ENCODE peak calls at places on chromosomes 3 and 15, in nine cellular contexts. V, Q, L, R, U, D, A, H and B are unnamed samples.

GRCh38 chr15:88604972-88605506 is 16.1 kb upstream of the AEN start:
- DNase-seq in V (no peak), Q (no peak), L (no peak), R (no peak), U (no peak), D (no peak), A (no peak), H (no peak), B (no peak)

GRCh38 chr3:18335202-18335601 is 89.9 kb downstream of the SATB1 start:
- DNase-seq in V (no peak), Q (no peak), L (no peak), R (no peak), U (peak; percentile 75), D (no peak), A (no peak), H (no peak), B (no peak)

GRCh38 chr3:69012111-69012835 is 1.2 kb downstream of the EOGT start:
- DNase-seq in V (peak; percentile 87), Q (no peak), L (no peak), R (peak; percentile 65), U (no peak), D (peak; percentile 65), A (peak; percentile 61), H (no peak), B (no peak)

GRCh38 chr3:191151653-191152052 is 47.4 kb upstream of the OSTN start:
- DNase-seq in V (no peak), Q (no peak), L (no peak), R (no peak), U (no peak), D (no peak), A (no peak), H (no peak), B (no peak)

GRCh38 chr3:187739561-187740445 is 5.5 kb downstream of the BCL6 start:
- DNase-seq in V (peak; percentile 90), Q (peak; percentile 81), L (peak; percentile 60), R (peak; percentile 79), U (peak; percentile 76), D (peak; percentile 73), A (peak; percentile 77), H (peak; percentile 78), B (peak; percentile 77)

GRCh38 chr15:99347609-99348008 is 96.3 kb downstream of the LRRC28 start:
- DNase-seq in V (no peak), Q (no peak), L (no peak), R (no peak), U (no peak), D (no peak), A (no peak), H (no peak), B (no peak)

GRCh38 chr3:10366681-10367101 is 45.8 kb upstream of the SEC13 start:
- DNase-seq in V (peak; percentile 97), Q (no peak), L (peak; percentile 90), R (no peak), U (peak; percentile 77), D (peak; percentile 85), A (no peak), H (no peak), B (no peak)

GRCh38 chr3:39707314-39707909 is 102.0 kb upstream of the MYRIP start:
- DNase-seq in V (peak; percentile 56), Q (no peak), L (peak; percentile 29), R (no peak), U (peak; percentile 38), D (peak; percentile 23), A (no peak), H (no peak), B (no peak)

GRCh38 chr3:37040231-37040630 is 46.9 kb downstream of the MLH1 start:
- DNase-seq in V (peak; percentile 49), Q (no peak), L (no peak), R (no peak), U (no peak), D (no peak), A (no peak), H (no peak), B (no peak)

GRCh38 chr15:49686626-49687025 is 65.8 kb downstream of the DTWD1 start:
- DNase-seq in V (peak; percentile 42), Q (no peak), L (no peak), R (no peak), U (no peak), D (peak; percentile 64), A (no peak), H (no peak), B (no peak)

GRCh38 chr15:100528833-100529428 is at the start of gene CERS3:
- DNase-seq in V (no peak), Q (no peak), L (no peak), R (no peak), U (no peak), D (no peak), A (no peak), H (no peak), B (no peak)

GRCh38 chr15:52115598-52116427 is 3.2 kb upstream of the BCL2L10 start:
- DNase-seq in V (no peak), Q (no peak), L (no peak), R (no peak), U (peak; percentile 79), D (no peak), A (no peak), H (peak; percentile 38), B (no peak)

GRCh38 chr15:59825926-59826325 is 136.8 kb upstream of the BNIP2 start:
- DNase-seq in V (no peak), Q (no peak), L (no peak), R (no peak), U (no peak), D (peak; percentile 81), A (no peak), H (no peak), B (no peak)

GRCh38 chr3:165518346-165518745 is 318.9 kb downstream of the BCHE start:
- DNase-seq in V (no peak), Q (no peak), L (no peak), R (no peak), U (no peak), D (no peak), A (no peak), H (no peak), B (no peak)

GRCh38 chr15:63189955-63190691 is 717 bp downstream of the RAB8B start:
- DNase-seq in V (no peak), Q (no peak), L (no peak), R (no peak), U (peak; percentile 46), D (no peak), A (no peak), H (no peak), B (no peak)

GRCh38 chr3:190322604-190323240 is 476 bp upstream of the CLDN1 start:
- DNase-seq in V (no peak), Q (no peak), L (no peak), R (no peak), U (peak; percentile 3), D (no peak), A (no peak), H (no peak), B (no peak)

GRCh38 chr3:80367149-80367548 is 599.4 kb upstream of the ROBO1 start:
- DNase-seq in V (no peak), Q (no peak), L (no peak), R (no peak), U (peak; percentile 37), D (no peak), A (no peak), H (no peak), B (no peak)

GRCh38 chr3:117407317-117407716 is 697.7 kb downstream of the TUSC7 start:
- DNase-seq in V (peak; percentile 7), Q (no peak), L (no peak), R (no peak), U (peak; percentile 15), D (peak; percentile 5), A (no peak), H (no peak), B (no peak)
- TF ChIP-seq CTCF in V (peak; percentile 41), Q (no peak), L (peak; percentile 29), R (no peak), U (no peak), D (no peak), A (no peak), H (no peak), B (no peak)

GRCh38 chr3:128503751-128504532 is 10.9 kb upstream of the GATA2 start:
- DNase-seq in V (no peak), Q (no peak), L (no peak), R (no peak), U (no peak), D (no peak), A (no peak), H (no peak), B (no peak)

GRCh38 chr3:128504533-128504915 is 11.5 kb upstream of the GATA2 start:
- DNase-seq in V (no peak), Q (no peak), L (no peak), R (no peak), U (no peak), D (no peak), A (no peak), H (no peak), B (no peak)

GRCh38 chr3:128502712-128503111 is 9.7 kb upstream of the GATA2 start:
- DNase-seq in V (no peak), Q (no peak), L (no peak), R (no peak), U (no peak), D (no peak), A (no peak), H (no peak), B (no peak)

GRCh38 chr3:128501431-128501830 is 8.4 kb upstream of the GATA2 start:
- DNase-seq in V (peak; percentile 51), Q (no peak), L (no peak), R (no peak), U (no peak), D (no peak), A (no peak), H (no peak), B (no peak)

GRCh38 chr3:128503164-128503651 is 10.2 kb upstream of the GATA2 start:
- DNase-seq in V (no peak), Q (no peak), L (no peak), R (no peak), U (no peak), D (no peak), A (no peak), H (no peak), B (no peak)
- TF ChIP-seq CTCF in V (peak; percentile 22), Q (no peak), L (peak; percentile 36), R (peak; percentile 18), U (peak; percentile 28), D (no peak), A (no peak), H (no peak), B (no peak)

GRCh38 chr15:91885714-91886265 is 32.3 kb downstream of the SLCO3A1 start:
- DNase-seq in V (no peak), Q (no peak), L (no peak), R (no peak), U (peak; percentile 23), D (no peak), A (no peak), H (no peak), B (no peak)
- TF ChIP-seq CTCF in V (no peak), Q (no peak), L (peak; percentile 13), R (no peak), U (peak; percentile 36), D (no peak), A (no peak), H (no peak), B (no peak)

GRCh38 chr3:197331131-197331530 is 32.7 kb upstream of the DLG1 start:
- DNase-seq in V (peak; percentile 48), Q (no peak), L (peak; percentile 27), R (no peak), U (no peak), D (no peak), A (no peak), H (no peak), B (no peak)
- TF ChIP-seq CTCF in V (peak; percentile 47), Q (no peak), L (peak; percentile 37), R (no peak), U (no peak), D (no peak), A (no peak), H (no peak), B (no peak)